ENCODE peak calls at places on chromosomes 2 and 18, in four cellular contexts. Q is psoas muscle, Y is fibroblast of pulmonary artery, R is heart left ventricle. U is an unnamed sample.

GRCh38 chr18:1053654-1054315 is 149.1 kb downstream of the ADCYAP1 start:
- DNase-seq in R (no peak), Q (no peak), Y (no peak), U (no peak)

GRCh38 chr2:127581516-127582490 is 46.3 kb downstream of the MYO7B start:
- DNase-seq in R (peak; percentile 9), Q (peak; percentile 38), Y (no peak), U (no peak)

GRCh38 chr18:3655637-3656050 is 205.7 kb downstream of the TGIF1 start:
- DNase-seq in R (no peak), Q (no peak), Y (no peak), U (no peak)

GRCh38 chr2:118865106-118865505 is 17.7 kb upstream of the EN1 start:
- DNase-seq in Q (no peak), R (no peak), Y (peak; percentile 71), U (peak; percentile 49)

GRCh38 chr18:61502472-61502871 is 169.2 kb downstream of the CDH20 start:
- DNase-seq in Q (no peak), R (peak; percentile 27), Y (peak; percentile 79), U (peak; percentile 49)

GRCh38 chr2:130964931-130965330 is 128.2 kb downstream of the ARHGEF4 start:
- DNase-seq in Y (no peak), R (no peak), Q (no peak), U (no peak)

GRCh38 chr2:71454221-71455010 is 1.1 kb downstream of the DYSF start:
- DNase-seq in R (peak; percentile 76), Q (peak; percentile 91), Y (no peak), U (no peak)

GRCh38 chr18:48813833-48814489 is 136.8 kb downstream of the SMAD7 start:
- DNase-seq in Y (no peak), Q (peak; percentile 28), R (peak; percentile 54), U (no peak)

GRCh38 chr2:109466674-109467575 is 146.8 kb downstream of the SEPTIN10 start:
- DNase-seq in Q (no peak), R (no peak), Y (peak; percentile 43), U (no peak)

GRCh38 chr2:62305421-62306176 is 109.7 kb downstream of the B3GNT2 start:
- DNase-seq in R (no peak), Q (no peak), Y (no peak), U (no peak)

GRCh38 chr18:48022531-48023330 is 92.3 kb upstream of the SMAD2 start:
- DNase-seq in R (no peak), Y (peak; percentile 82), Q (no peak), U (peak; percentile 33)

GRCh38 chr2:42141687-42142475 is 27.3 kb upstream of the EML4 start:
- DNase-seq in Q (no peak), R (peak; percentile 84), Y (peak; percentile 95), U (peak; percentile 38)

GRCh38 chr2:187372213-187372612 is 75.8 kb downstream of the CALCRL start:
- DNase-seq in Q (no peak), R (no peak), Y (peak; percentile 53), U (no peak)

GRCh38 chr2:223692227-223692947 is 90.2 kb upstream of the SCG2 start:
- DNase-seq in Y (peak; percentile 78), R (peak; percentile 21), Q (no peak), U (peak; percentile 31)

GRCh38 chr2:88874063-88874657 is 182.7 kb downstream of the RPIA start:
- DNase-seq in R (peak; percentile 27), Q (no peak), Y (peak; percentile 79), U (peak; percentile 55)

GRCh38 chr2:95231723-95232122 is 24.4 kb downstream of the ZNF892 start:
- DNase-seq in R (no peak), Q (no peak), Y (peak; percentile 78), U (peak; percentile 76)

GRCh38 chr2:190841707-190842505 is 38.7 kb upstream of the GLS start:
- DNase-seq in Q (no peak), Y (no peak), R (no peak), U (no peak)

GRCh38 chr2:172102858-172103359 is at the start of gene DLX2:
- DNase-seq in Q (peak; percentile 83), R (peak; percentile 80), Y (peak; percentile 88), U (peak; percentile 73)

GRCh38 chr2:133878326-133878725 is 310.1 kb upstream of the NCKAP5 start:
- DNase-seq in Y (no peak), Q (no peak), R (no peak), U (no peak)

GRCh38 chr2:181570833-181571661 is 85.9 kb downstream of the CERKL start:
- DNase-seq in R (no peak), Q (no peak), Y (peak; percentile 21), U (no peak)

GRCh38 chr2:232537079-232537478 is 2.4 kb upstream of the CHRNG start:
- DNase-seq in Y (no peak), R (no peak), Q (peak; percentile 56), U (no peak)

GRCh38 chr2:1482981-1483380 is 69.7 kb downstream of the TPO start:
- DNase-seq in Q (no peak), R (no peak), Y (no peak), U (no peak)

GRCh38 chr2:73028841-73029240 is 42.7 kb downstream of the SFXN5 start:
- DNase-seq in Q (no peak), Y (peak; percentile 19), R (no peak), U (no peak)

GRCh38 chr2:64862001-64862397 is 127.2 kb upstream of the SLC1A4 start:
- DNase-seq in Y (no peak), R (no peak), Q (no peak), U (no peak)

GRCh38 chr18:75456277-75456676 is 28.8 kb upstream of the SMIM21 start:
- DNase-seq in Y (no peak), Q (no peak), R (no peak), U (no peak)

GRCh38 chr2:218873359-218874194 is 7.1 kb upstream of the WNT10A start:
- DNase-seq in R (no peak), Q (no peak), Y (no peak), U (peak; percentile 29)
- TF ChIP-seq CTCF in R (no peak), Q (no peak), Y (no peak), U (no peak)

GRCh38 chr18:46072959-46073358 is 899 bp upstream of the PSTPIP2 start:
- DNase-seq in R (no peak), Q (no peak), Y (no peak), U (no peak)

GRCh38 chr18:46071615-46071893 is 506 bp downstream of the PSTPIP2 start:
- DNase-seq in Y (no peak), Q (no peak), R (no peak), U (no peak)

GRCh38 chr18:46070683-46071614 is 1.1 kb downstream of the PSTPIP2 start:
- DNase-seq in R (no peak), Q (no peak), Y (no peak), U (peak; percentile 17)

GRCh38 chr18:46073474-46074331 is 1.6 kb upstream of the PSTPIP2 start:
- DNase-seq in Y (peak; percentile 80), R (no peak), Q (no peak), U (peak; percentile 58)

GRCh38 chr18:46071894-46072867 is at the start of gene PSTPIP2:
- DNase-seq in Q (peak; percentile 84), R (peak; percentile 73), Y (peak; percentile 64), U (peak; percentile 83)
- TF ChIP-seq CTCF in Q (no peak), R (no peak), Y (no peak), U (no peak)

DNA sequence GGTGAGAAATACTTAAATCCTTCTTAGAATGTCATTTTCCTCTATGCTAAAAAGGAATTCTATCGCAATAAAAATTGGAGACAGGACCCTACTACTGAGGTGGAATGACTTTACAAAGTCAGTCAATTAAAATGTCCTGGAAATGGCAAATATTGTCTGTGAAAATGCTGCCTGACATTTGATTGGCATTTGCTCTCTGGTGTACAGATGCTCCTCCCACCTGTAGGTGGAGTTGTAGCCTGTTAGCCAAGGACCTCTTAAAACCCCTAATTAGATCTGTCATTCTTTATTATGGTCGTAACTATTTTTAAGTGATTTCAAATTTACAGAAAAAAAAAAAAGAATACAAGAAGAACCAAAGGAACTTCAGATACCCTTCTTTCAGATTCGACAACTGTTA is 393.1 kb upstream of the KLHL29 start:
- DNase-seq in Q (no peak), R (no peak), Y (no peak), U (no peak)
- TF ChIP-seq CTCF in Q (peak; percentile 33), R (no peak), Y (no peak), U (no peak)

GRCh38 chr2:201267278-201268030 is 7.1 kb downstream of the CASP8 start:
- DNase-seq in R (no peak), Y (no peak), Q (no peak), U (no peak)
- TF ChIP-seq CTCF in R (no peak), Y (no peak), Q (no peak), U (no peak)

GRCh38 chr2:170485254-170485653 is 229.9 kb upstream of the SP5 start:
- DNase-seq in Q (no peak), Y (no peak), R (no peak), U (no peak)

GRCh38 chr2:170481201-170481600 is 233.9 kb upstream of the SP5 start:
- DNase-seq in R (no peak), Y (no peak), Q (no peak), U (no peak)

GRCh38 chr2:170492010-170492409 is 223.1 kb upstream of the SP5 start:
- DNase-seq in Y (no peak), R (no peak), Q (no peak), U (no peak)

GRCh38 chr2:170488807-170489206 is 226.3 kb upstream of the SP5 start:
- DNase-seq in Q (no peak), Y (no peak), R (no peak), U (no peak)

GRCh38 chr2:170486730-170487129 is 228.4 kb upstream of the SP5 start:
- DNase-seq in Q (no peak), Y (no peak), R (no peak), U (no peak)
- TF ChIP-seq CTCF in Q (peak; percentile 32), Y (no peak), R (no peak), U (no peak)

GRCh38 chr2:230498506-230499107 is 82.6 kb downstream of the SP100 start:
- DNase-seq in R (no peak), Y (no peak), Q (no peak), U (no peak)
- TF ChIP-seq CTCF in R (no peak), Y (no peak), Q (no peak), U (no peak)

GRCh38 chr2:241595600-241596140 is 37.1 kb downstream of the BOK start:
- DNase-seq in Q (no peak), R (no peak), Y (no peak), U (no peak)
- TF ChIP-seq CTCF in Q (no peak), R (no peak), Y (peak; percentile 29), U (no peak)

GRCh38 chr2:86219896-86220295 is 20.6 kb downstream of the MRPL35 start:
- DNase-seq in R (no peak), Q (no peak), Y (no peak), U (no peak)

GRCh38 chr2:86223682-86224560 is 24.7 kb downstream of the MRPL35 start:
- DNase-seq in Q (no peak), Y (peak; percentile 53), R (no peak), U (no peak)

GRCh38 chr2:86223098-86223681 is 23.9 kb downstream of the MRPL35 start:
- DNase-seq in Y (peak; percentile 72), R (peak; percentile 76), Q (peak; percentile 71), U (peak; percentile 50)

GRCh38 chr2:86218124-86218523 is 18.9 kb downstream of the MRPL35 start:
- DNase-seq in Y (no peak), R (no peak), Q (no peak), U (no peak)

GRCh38 chr2:86221066-86221684 is 21.9 kb downstream of the MRPL35 start:
- DNase-seq in Q (no peak), Y (peak; percentile 77), R (no peak), U (peak; percentile 49)
- TF ChIP-seq CTCF in Q (peak; percentile 93), Y (peak; percentile 93), R (peak; percentile 68), U (peak; percentile 80)

U was measured in body of pancreas.